ENCODE peak calls at places on chromosome 5, in ten cellular contexts. I, O, B, R, W, S, T, J, Y and D are unnamed samples.

GRCh38 chr5:55160493-55161209 is 680 bp downstream of the GPX8 start:
- DNase-seq in R (no peak), T (peak), W (no peak), O (no peak), B (peak), Y (peak), J (peak), S (no peak), I (peak), D (peak)

GRCh38 chr5:178196986-178197385 is 7.3 kb upstream of the HNRNPAB start:
- DNase-seq in O (no peak), I (peak), B (no peak), W (no peak), Y (no peak), T (no peak), J (no peak), S (no peak), R (no peak), D (no peak)

GRCh38 chr5:56358046-56358445 is 124.9 kb upstream of the ANKRD55 start:
- DNase-seq in J (no peak), B (no peak), R (no peak), W (no peak), T (no peak), O (no peak), I (no peak), S (no peak), Y (no peak), D (no peak)

GRCh38 chr5:127810014-127810413 is 106.8 kb downstream of the CCDC192 start:
- DNase-seq in O (no peak), J (no peak), S (no peak), R (no peak), Y (no peak), B (no peak), I (no peak), T (no peak), W (no peak), D (no peak)

GRCh38 chr5:149114403-149115312 is 26.6 kb upstream of the ABLIM3 start:
- DNase-seq in O (peak), J (peak), R (peak), T (peak), Y (peak), S (no peak), I (peak), B (peak), W (peak), D (peak)

GRCh38 chr5:82748688-82749091 is 328.5 kb downstream of the TMEM167A start:
- DNase-seq in J (no peak), W (no peak), B (no peak), I (no peak), S (no peak), O (peak), R (peak), Y (no peak), T (no peak), D (no peak)

GRCh38 chr5:1703352-1704050 is 96.1 kb downstream of the MRPL36 start:
- DNase-seq in R (no peak), B (no peak), W (no peak), T (no peak), J (no peak), I (no peak), Y (no peak), S (no peak), O (no peak), D (no peak)

GRCh38 chr5:16784088-16784487 is 152.0 kb downstream of the MYO10 start:
- DNase-seq in O (no peak), Y (no peak), T (peak), J (no peak), I (no peak), R (no peak), B (no peak), W (no peak), S (no peak), D (no peak)

GRCh38 chr5:165757756-165758155 is 2252.3 kb downstream of the MAT2B start:
- DNase-seq in W (no peak), R (no peak), S (no peak), J (no peak), O (no peak), I (no peak), T (no peak), Y (no peak), B (no peak), D (no peak)

GRCh38 chr5:132416306-132417009 is 46.9 kb downstream of the SLC22A5 start:
- DNase-seq in W (no peak), O (no peak), S (no peak), I (no peak), T (no peak), B (no peak), R (no peak), Y (no peak), J (no peak), D (no peak)

GRCh38 chr5:107129051-107129450 is 541.7 kb downstream of the EFNA5 start:
- DNase-seq in O (no peak), S (no peak), B (no peak), R (no peak), J (no peak), T (peak), Y (no peak), I (no peak), W (no peak), D (no peak)

GRCh38 chr5:44150075-44150723 is 239.0 kb downstream of the FGF10 start:
- DNase-seq in W (no peak), Y (no peak), T (no peak), B (no peak), I (no peak), J (no peak), S (no peak), O (no peak), R (no peak), D (no peak)

GRCh38 chr5:53037141-53037859 is 48.1 kb downstream of the ITGA2 start:
- DNase-seq in R (no peak), Y (no peak), I (no peak), B (peak), T (peak), W (peak), S (no peak), O (no peak), J (no peak), D (no peak)

GRCh38 chr5:151480859-151481258 is 33.5 kb downstream of the SLC36A1 start:
- DNase-seq in O (no peak), R (no peak), Y (no peak), W (no peak), S (no peak), I (no peak), B (no peak), T (peak), J (no peak), D (no peak)

GRCh38 chr5:168106008-168106761 is 185.3 kb upstream of the WWC1 start:
- DNase-seq in J (no peak), B (no peak), I (no peak), W (no peak), T (peak), S (no peak), O (no peak), R (no peak), Y (no peak), D (no peak)

GRCh38 chr5:159507661-159508060 is 177.4 kb upstream of the IL12B start:
- DNase-seq in S (no peak), Y (no peak), B (no peak), J (no peak), O (no peak), R (no peak), W (no peak), T (no peak), I (no peak), D (no peak)

GRCh38 chr5:131394128-131394527 is 130.3 kb downstream of the CDC42SE2 start:
- DNase-seq in R (no peak), S (no peak), O (peak), T (peak), I (no peak), J (no peak), B (no peak), Y (no peak), W (no peak), D (no peak)

GRCh38 chr5:143985832-143986485 is 174.0 kb downstream of the HMHB1 start:
- DNase-seq in O (no peak), W (no peak), S (no peak), B (no peak), I (peak), Y (no peak), T (peak), R (no peak), J (no peak), D (no peak)

GRCh38 chr5:123460296-123460729 is 37.1 kb upstream of the CEP120 start:
- DNase-seq in R (peak), T (peak), B (peak), I (peak), O (peak), W (no peak), Y (no peak), J (no peak), S (no peak), D (no peak)

GRCh38 chr5:107368593-107368992 is 302.1 kb downstream of the EFNA5 start:
- DNase-seq in Y (no peak), T (no peak), O (no peak), I (no peak), B (no peak), J (no peak), W (no peak), S (no peak), R (no peak), D (no peak)

GRCh38 chr5:179866241-179867078 is 7.8 kb upstream of the MRNIP start:
- DNase-seq in I (no peak), O (no peak), T (no peak), S (no peak), R (peak), W (no peak), B (no peak), Y (no peak), J (no peak), D (no peak)

GRCh38 chr5:136212252-136212721 is 19.3 kb upstream of the SMIM32 start:
- DNase-seq in I (peak), T (peak), R (peak), B (peak), W (peak), S (peak), J (peak), Y (peak), O (peak), D (peak)

GRCh38 chr5:119302916-119303897 is 52.6 kb upstream of the TNFAIP8 start:
- DNase-seq in R (no peak), O (no peak), B (peak), I (no peak), W (no peak), J (no peak), S (no peak), Y (no peak), T (peak), D (no peak)

GRCh38 chr5:151961557-151961956 is 36.9 kb upstream of the GLRA1 start:
- DNase-seq in Y (no peak), B (no peak), T (no peak), O (no peak), W (no peak), S (no peak), I (no peak), R (no peak), J (no peak), D (no peak)

GRCh38 chr5:10323588-10324488 is 16.1 kb upstream of the CMBL start:
- DNase-seq in I (no peak), T (peak), J (no peak), B (no peak), W (no peak), R (no peak), Y (no peak), O (no peak), S (no peak), D (peak)

GRCh38 chr5:93246093-93246855 is 334.7 kb downstream of the NR2F1-AS1 start:
- DNase-seq in S (no peak), B (no peak), R (no peak), W (no peak), O (no peak), T (peak), Y (peak), I (no peak), J (no peak), D (peak)

GRCh38 chr5:161305601-161306000 is 240.9 kb downstream of the GABRB2 start:
- DNase-seq in B (no peak), W (no peak), S (no peak), O (no peak), Y (no peak), I (no peak), R (no peak), T (no peak), J (no peak), D (no peak)

GRCh38 chr5:179319741-179320281 is 25.4 kb downstream of the ADAMTS2 start:
- DNase-seq in R (no peak), I (no peak), O (no peak), W (no peak), S (peak), T (peak), J (peak), Y (peak), B (no peak), D (no peak)

GRCh38 chr5:123582570-123583293 is 70.8 kb downstream of the CSNK1G3 start:
- DNase-seq in O (no peak), J (no peak), R (no peak), I (no peak), S (no peak), Y (no peak), T (no peak), W (no peak), B (no peak), D (no peak)

GRCh38 chr5:6583049-6583880 is 49.6 kb downstream of the NSUN2 start:
- DNase-seq in Y (peak), I (peak), T (no peak), O (no peak), J (peak), B (peak), S (no peak), W (no peak), R (no peak), D (peak)

GRCh38 chr5:76086060-76086459 is 2.9 kb downstream of the SV2C start:
- DNase-seq in J (no peak), O (no peak), R (no peak), S (no peak), T (no peak), W (no peak), B (no peak), Y (no peak), I (no peak), D (no peak)

GRCh38 chr5:38420246-38420645 is 136.2 kb downstream of the LIFR start:
- DNase-seq in T (peak), S (no peak), J (no peak), B (no peak), I (no peak), Y (no peak), R (no peak), O (no peak), W (no peak), D (no peak)
- H3K4me3 ChIP-seq in T (no peak), S (no peak), J (no peak), B (no peak), I (no peak), Y (no peak), R (no peak), O (no peak), W (no peak), D (no peak)

GRCh38 chr5:80191397-80191796 is 64.5 kb downstream of the SERINC5 start:
- DNase-seq in R (no peak), I (no peak), W (no peak), J (no peak), Y (no peak), S (no peak), B (no peak), O (no peak), T (no peak), D (no peak)

GRCh38 chr5:80190960-80191359 is 64.9 kb downstream of the SERINC5 start:
- DNase-seq in I (no peak), B (no peak), O (no peak), Y (no peak), S (no peak), T (no peak), W (no peak), R (no peak), J (no peak), D (no peak)

GRCh38 chr5:80193421-80193820 is 62.4 kb downstream of the SERINC5 start:
- DNase-seq in J (no peak), Y (no peak), I (no peak), O (no peak), W (no peak), T (no peak), S (no peak), R (no peak), B (no peak), D (no peak)

GRCh38 chr5:80191991-80192398 is 63.9 kb downstream of the SERINC5 start:
- DNase-seq in R (peak), B (no peak), S (no peak), J (peak), I (peak), T (no peak), Y (peak), W (no peak), O (peak), D (peak)

GRCh38 chr5:80192507-80193241 is 63.2 kb downstream of the SERINC5 start:
- DNase-seq in J (no peak), W (no peak), T (peak), O (peak), Y (peak), S (no peak), B (no peak), I (no peak), R (peak), D (peak)
- H3K4me3 ChIP-seq in J (no peak), W (no peak), T (no peak), O (peak), Y (peak), S (no peak), B (no peak), I (no peak), R (peak), D (no peak)

GRCh38 chr5:139660105-139660915 is 12.2 kb downstream of the CXXC5 start:
- DNase-seq in Y (peak), I (peak), T (no peak), W (no peak), B (no peak), R (no peak), J (peak), S (peak), O (no peak), D (peak)
- H3K4me3 ChIP-seq in Y (peak), I (no peak), T (peak), W (peak), B (peak), R (no peak), J (no peak), S (peak), O (no peak), D (no peak)

GRCh38 chr5:32984851-32985250 is 273.7 kb downstream of the NPR3 start:
- DNase-seq in R (no peak), J (no peak), B (no peak), Y (no peak), O (no peak), W (no peak), I (no peak), T (peak), S (no peak), D (no peak)

GRCh38 chr5:32996336-32996735 is 285.2 kb downstream of the NPR3 start:
- DNase-seq in I (no peak), S (no peak), O (no peak), W (no peak), Y (no peak), J (no peak), R (no peak), B (no peak), T (no peak), D (no peak)

GRCh38 chr5:32991416-32991805 is 280.3 kb downstream of the NPR3 start:
- DNase-seq in S (no peak), R (no peak), T (no peak), B (no peak), J (no peak), O (no peak), Y (no peak), W (no peak), I (no peak), D (no peak)

GRCh38 chr5:32989815-32990214 is 278.7 kb downstream of the NPR3 start:
- DNase-seq in B (no peak), J (no peak), R (no peak), O (no peak), T (no peak), Y (peak), S (no peak), I (no peak), W (no peak), D (no peak)

GRCh38 chr5:32990593-32991415 is 279.7 kb downstream of the NPR3 start:
- DNase-seq in O (no peak), W (no peak), I (no peak), S (no peak), R (no peak), T (no peak), B (no peak), J (no peak), Y (no peak), D (no peak)
- H3K4me3 ChIP-seq in O (no peak), W (no peak), I (no peak), S (no peak), R (no peak), T (no peak), B (no peak), J (peak), Y (no peak), D (no peak)

GRCh38 chr5:154196955-154197652 is 6.6 kb downstream of the GALNT10 start:
- DNase-seq in T (peak), Y (no peak), O (peak), J (no peak), S (no peak), W (no peak), B (peak), R (peak), I (no peak), D (no peak)

GRCh38 chr5:154193176-154193575 is 2.6 kb downstream of the GALNT10 start:
- DNase-seq in S (no peak), R (no peak), I (no peak), B (no peak), T (no peak), W (no peak), Y (peak), O (no peak), J (no peak), D (no peak)

GRCh38 chr5:154191467-154192261 is 1.1 kb downstream of the GALNT10 start:
- DNase-seq in T (peak), Y (peak), I (no peak), S (no peak), W (no peak), J (no peak), R (no peak), B (no peak), O (peak), D (peak)

GRCh38 chr5:154193636-154194035 is 3.1 kb downstream of the GALNT10 start:
- DNase-seq in W (no peak), B (no peak), T (peak), Y (no peak), O (no peak), J (no peak), S (no peak), R (no peak), I (no peak), D (no peak)

DNA sequence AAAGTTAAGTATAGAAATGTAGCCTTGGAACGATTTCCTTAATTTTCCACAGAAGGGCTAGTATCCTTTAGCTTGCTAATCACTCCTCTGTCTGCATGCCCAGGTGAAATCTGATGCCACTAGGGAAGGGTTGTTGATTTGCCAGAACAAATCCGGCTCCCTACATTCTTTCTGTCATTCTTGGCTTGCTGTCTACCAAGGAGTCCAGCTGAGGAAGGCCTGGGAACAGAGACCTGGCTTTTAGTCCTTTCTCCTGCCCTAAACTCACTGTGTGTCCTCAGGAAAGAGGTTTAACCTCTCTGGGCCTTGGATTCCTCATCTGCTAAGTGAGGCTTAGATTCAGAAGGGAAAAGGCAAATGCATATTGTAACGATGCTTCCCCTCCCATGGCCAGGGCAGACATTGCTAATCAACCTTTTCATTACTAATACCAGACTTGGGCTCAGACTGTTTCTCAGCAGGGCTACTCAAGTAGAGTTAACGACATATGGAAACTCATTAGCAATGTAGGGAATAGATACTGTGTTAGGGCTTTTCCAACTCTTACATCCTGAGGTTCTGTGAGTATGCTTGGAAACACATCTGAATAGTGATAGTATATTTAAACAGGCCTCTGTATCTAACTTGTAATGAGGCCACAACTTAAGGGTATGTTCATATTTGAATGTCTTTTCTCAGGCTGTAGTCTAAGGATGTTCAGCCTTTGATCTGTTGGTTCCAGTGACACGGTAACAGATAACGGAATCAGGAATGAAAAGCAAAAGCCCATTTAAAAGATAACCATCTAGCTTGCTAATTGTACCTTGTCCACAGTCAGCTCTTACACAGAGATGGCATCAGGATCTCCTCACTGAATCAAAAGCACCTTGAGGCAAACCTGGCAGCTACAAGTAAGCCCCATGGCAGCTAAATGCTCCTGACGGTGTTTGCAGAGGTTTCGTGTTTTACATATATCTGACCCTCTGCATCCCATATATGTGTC is 4.1 kb downstream of the GALNT10 start:
- DNase-seq in T (peak), S (no peak), I (no peak), W (no peak), R (no peak), B (no peak), Y (no peak), O (no peak), J (no peak), D (no peak)
- H3K4me3 ChIP-seq in T (no peak), S (no peak), I (no peak), W (no peak), R (no peak), B (no peak), Y (no peak), O (no peak), J (no peak), D (no peak)

GRCh38 chr5:115736004-115736689 is 80.3 kb downstream of the CDO1 start:
- DNase-seq in B (no peak), R (no peak), W (no peak), O (no peak), T (no peak), I (no peak), S (no peak), Y (no peak), J (no peak), D (no peak)
- H3K4me3 ChIP-seq in B (no peak), R (no peak), W (no peak), O (no peak), T (no peak), I (no peak), S (no peak), Y (no peak), J (no peak), D (no peak)

DNA sequence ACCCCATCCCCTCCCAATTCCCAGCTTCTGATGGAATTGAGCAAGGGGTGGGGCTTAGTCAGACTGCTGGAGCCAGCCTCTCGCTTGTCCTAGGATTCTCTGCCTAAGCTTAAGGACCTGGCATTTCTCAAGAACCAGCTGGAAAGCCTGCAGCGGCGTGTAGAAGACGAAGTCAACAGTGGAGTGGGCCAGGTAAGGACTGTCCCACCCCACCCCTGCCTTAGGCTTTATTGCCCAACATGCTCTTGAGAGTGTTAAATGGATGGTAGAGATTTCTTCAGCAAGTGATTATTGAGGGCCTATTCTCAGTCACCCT is 1.1 kb downstream of the SLC35A4 start:
- DNase-seq in W (no peak), S (peak), O (no peak), J (no peak), I (no peak), R (no peak), T (no peak), Y (no peak), B (no peak), D (no peak)
- H3K4me3 ChIP-seq in W (peak), S (peak), O (no peak), J (peak), I (no peak), R (peak), T (peak), Y (peak), B (peak), D (no peak)